ENCODE peak calls at places on chromosomes 3 and 15, in nine cellular contexts. V is ovary; B is CD8-positive, alpha-beta T cell; E is tibial artery; H is psoas muscle; G is GM12878; X is stomach; Z is lower lobe of right lung; T is ascending aorta. J is an unnamed sample.

GRCh38 chr3:149703474-149703873 is 45.6 kb upstream of the WWTR1 start:
- DNase-seq in Z (no peak), H (peak; percentile 63), V (peak; percentile 68), B (no peak), G (no peak), T (no peak), X (no peak), E (peak; percentile 33), J (no peak)

GRCh38 chr3:23761440-23761896 is 44.3 kb upstream of the UBE2E1 start:
- DNase-seq in T (no peak), V (no peak), H (no peak), X (no peak), Z (no peak), B (no peak), G (peak; percentile 56), E (no peak), J (no peak)

GRCh38 chr3:72334681-72335457 is 513.4 kb downstream of the SHQ1 start:
- DNase-seq in H (no peak), X (no peak), T (no peak), E (no peak), G (no peak), B (no peak), V (no peak), Z (no peak), J (no peak)

GRCh38 chr15:29822685-29823459 is 604 bp upstream of the TJP1 start:
- DNase-seq in E (peak; percentile 73), X (peak; percentile 72), V (peak; percentile 79), G (no peak), Z (peak; percentile 82), B (no peak), T (peak; percentile 45), H (peak; percentile 70), J (peak; percentile 94)

GRCh38 chr3:14602006-14602803 is 49.4 kb upstream of the CCDC174 start:
- DNase-seq in Z (no peak), E (no peak), G (no peak), B (no peak), V (no peak), X (no peak), H (no peak), T (no peak), J (no peak)

GRCh38 chr15:98650871-98651481 is 2.6 kb downstream of the IGF1R start:
- DNase-seq in X (peak; percentile 49), T (no peak), G (no peak), Z (no peak), B (peak; percentile 55), E (no peak), V (peak; percentile 72), H (no peak), J (no peak)

GRCh38 chr3:81554348-81554747 is 207.1 kb downstream of the GBE1 start:
- DNase-seq in B (no peak), H (no peak), E (no peak), V (no peak), G (no peak), T (no peak), X (no peak), Z (no peak), J (no peak)

GRCh38 chr3:120839120-120839519 is 68.9 kb upstream of the STXBP5L start:
- DNase-seq in G (no peak), E (no peak), X (no peak), H (no peak), T (no peak), Z (no peak), B (no peak), V (no peak), J (no peak)

GRCh38 chr3:194537732-194538247 is 51.0 kb upstream of the ATP13A3 start:
- DNase-seq in Z (no peak), X (peak; percentile 61), G (no peak), E (no peak), T (no peak), B (no peak), V (no peak), H (no peak), J (no peak)

GRCh38 chr3:194536883-194537637 is 50.3 kb upstream of the ATP13A3 start:
- DNase-seq in T (no peak), G (no peak), X (peak; percentile 80), H (peak; percentile 29), B (no peak), E (peak; percentile 35), Z (no peak), V (peak; percentile 47), J (no peak)

GRCh38 chr3:194532591-194532990 is 45.8 kb upstream of the ATP13A3 start:
- DNase-seq in E (no peak), G (no peak), Z (no peak), X (no peak), T (no peak), B (no peak), H (no peak), V (no peak), J (no peak)

GRCh38 chr3:194539498-194539897 is 52.7 kb upstream of the ATP13A3 start:
- DNase-seq in V (no peak), T (no peak), Z (no peak), H (no peak), E (no peak), X (no peak), B (no peak), G (no peak), J (no peak)

GRCh38 chr3:194534243-194534642 is 47.4 kb upstream of the ATP13A3 start:
- DNase-seq in H (no peak), Z (no peak), B (no peak), T (no peak), X (no peak), V (no peak), G (no peak), E (no peak), J (no peak)
- H3K27ac ChIP-seq in H (no peak overlapping the region), Z (no peak overlapping the region), B (no peak overlapping the region), T (no peak overlapping the region), X (no peak overlapping the region), V (no peak overlapping the region), G (no peak overlapping the region), E (no peak overlapping the region), J (no peak overlapping the region)

DNA sequence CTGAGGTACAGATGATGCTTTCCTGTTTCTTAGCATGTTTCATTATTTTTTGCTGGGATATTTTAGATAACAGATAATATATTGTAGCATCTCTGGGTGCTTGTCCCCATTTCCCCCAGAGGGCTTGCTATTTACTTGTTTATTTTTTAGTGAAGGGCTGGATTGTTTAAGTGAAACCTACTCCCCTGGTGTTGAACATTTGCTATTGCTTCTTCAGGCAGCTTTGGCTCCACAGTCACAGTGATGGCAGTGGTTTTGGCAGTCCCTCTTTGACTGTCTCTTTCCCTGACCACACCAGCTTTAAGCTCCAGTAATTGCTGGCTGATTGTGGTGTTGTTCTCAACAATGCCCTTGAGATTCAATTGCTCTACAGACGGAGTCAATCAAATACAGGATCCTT is 128.9 kb downstream of the KLF13 start:
- DNase-seq in E (no peak), T (no peak), B (peak; percentile 42), G (no peak), V (no peak), X (no peak), H (no peak), Z (no peak), J (no peak)
- TF ChIP-seq CTCF in E (no peak), T (no peak), B (no peak), G (peak; percentile 27), V (no peak), X (no peak), H (no peak), Z (no peak), J (no peak)

GRCh38 chr15:78810377-78811123 is 714 bp downstream of the ADAMTS7 start:
- DNase-seq in V (peak; percentile 81), T (no peak), B (no peak), Z (peak; percentile 57), G (no peak), X (peak; percentile 67), E (no peak), H (peak; percentile 64), J (no peak)

GRCh38 chr15:78808550-78808949 is 2.7 kb downstream of the ADAMTS7 start:
- DNase-seq in G (no peak), B (no peak), T (no peak), Z (no peak), H (no peak), V (no peak), X (no peak), E (no peak), J (no peak)

GRCh38 chr15:78811124-78811824 is at the start of gene ADAMTS7:
- DNase-seq in V (peak; percentile 88), H (peak; percentile 83), Z (peak; percentile 76), X (peak; percentile 70), B (peak; percentile 73), G (no peak), T (no peak), E (peak; percentile 58), J (peak; percentile 83)

GRCh38 chr15:78811825-78812183 is 540 bp upstream of the ADAMTS7 start:
- DNase-seq in G (no peak), V (peak; percentile 67), B (no peak), Z (peak; percentile 52), H (peak; percentile 30), E (no peak), T (no peak), X (no peak), J (no peak)

GRCh38 chr15:78810003-78810376 is 1.3 kb downstream of the ADAMTS7 start:
- DNase-seq in V (no peak), T (no peak), B (no peak), H (no peak), E (no peak), G (no peak), X (no peak), Z (no peak), J (no peak)
- H3K4me3 ChIP-seq in V (peak overlapping the region; percentile 51), T (peak overlapping the region; percentile 80), B (no peak overlapping the region), H (peak overlapping the region; percentile 80), E (peak overlapping the region; percentile 80), G (no peak overlapping the region), X (peak overlapping the region; percentile 75), Z (peak overlapping the region; percentile 77), J (peak overlapping the region; percentile 92)

GRCh38 chr3:20073683-20074082 is 33.4 kb downstream of the KAT2B start:
- DNase-seq in H (no peak), Z (no peak), G (no peak), E (no peak), T (no peak), V (no peak), B (no peak), X (no peak), J (no peak)

GRCh38 chr3:20076296-20076997 is 36.2 kb downstream of the KAT2B start:
- DNase-seq in B (no peak), H (no peak), Z (no peak), X (no peak), E (no peak), T (no peak), G (no peak), V (no peak), J (no peak)

GRCh38 chr3:20073068-20073467 is 32.8 kb downstream of the KAT2B start:
- DNase-seq in H (no peak), B (no peak), T (no peak), E (no peak), Z (no peak), G (no peak), V (no peak), X (no peak), J (no peak)

GRCh38 chr3:20075197-20075596 is 35.0 kb downstream of the KAT2B start:
- DNase-seq in T (no peak), X (no peak), G (no peak), B (no peak), Z (no peak), V (no peak), E (no peak), H (no peak), J (no peak)

GRCh38 chr3:20074226-20075063 is 34.2 kb downstream of the KAT2B start:
- DNase-seq in X (no peak), E (no peak), T (no peak), G (no peak), B (no peak), H (no peak), Z (no peak), V (no peak), J (no peak)
- H3K27ac ChIP-seq in X (no peak overlapping the region), E (no peak overlapping the region), T (no peak overlapping the region), G (no peak overlapping the region), B (no peak overlapping the region), H (peak overlapping the region; percentile 85), Z (no peak overlapping the region), V (no peak overlapping the region), J (no peak overlapping the region)

J was measured in coronary artery.